ENCODE peak calls at places on chromosomes 4 and X, in nine cellular contexts. F, K, A, I, R, X, G, C and P are unnamed samples.

GRCh38 chr4:149291463-149291862 is 524.2 kb downstream of the IQCM start:
- DNase-seq in G (no peak), X (no peak), R (peak), K (peak), F (no peak), C (peak), I (no peak), A (peak), P (no peak)

GRCh38 chr4:43132010-43132582 is 239.6 kb downstream of the GRXCR1 start:
- DNase-seq in K (peak), A (peak), C (peak), F (peak), X (peak), I (peak), R (peak), G (no peak), P (peak)

GRCh38 chr4:34046580-34046979 is 2197.7 kb downstream of the ARAP2 start:
- DNase-seq in K (peak), I (no peak), G (peak), F (peak), C (no peak), A (peak), X (no peak), R (peak), P (peak)

GRCh38 chr4:54662123-54662522 is 4.4 kb downstream of the KIT start:
- DNase-seq in K (no peak), A (no peak), X (no peak), I (no peak), G (no peak), F (no peak), C (no peak), R (no peak), P (no peak)

GRCh38 chrX:103864886-103865534 is 33.0 kb upstream of the RAB9B start:
- DNase-seq in G (no peak), A (peak), F (no peak), R (no peak), K (peak), X (no peak), C (peak), I (no peak), P (no peak)

GRCh38 chrX:152926279-152926678 is 28.4 kb downstream of the ZNF185 start:
- DNase-seq in K (peak), A (peak), F (peak), G (no peak), I (peak), R (peak), C (no peak), X (no peak), P (peak)

GRCh38 chr4:121726642-121727268 is 30.0 kb upstream of the ANXA5 start:
- DNase-seq in R (peak), A (peak), G (peak), K (peak), I (peak), C (no peak), F (peak), X (peak), P (peak)

GRCh38 chr4:95377511-95377910 is 171.3 kb downstream of the UNC5C start:
- DNase-seq in R (no peak), I (no peak), C (no peak), A (no peak), G (no peak), X (no peak), F (no peak), K (no peak), P (no peak)

GRCh38 chrX:116204947-116205346 is 34.4 kb downstream of the AGTR2 start:
- DNase-seq in K (peak), F (peak), G (no peak), X (no peak), R (peak), A (peak), I (peak), C (no peak), P (no peak)

GRCh38 chr4:687975-688694 is 816 bp downstream of the SLC49A3 start:
- DNase-seq in A (no peak), X (no peak), K (peak), G (no peak), F (no peak), C (no peak), I (no peak), R (no peak), P (no peak)

GRCh38 chr4:180541678-180542077 is 1701.5 kb upstream of the TENM3 start:
- DNase-seq in K (no peak), X (no peak), I (no peak), A (no peak), F (no peak), G (no peak), C (no peak), R (no peak), P (no peak)

GRCh38 chr4:152579107-152579764 is 43.3 kb upstream of the FBXW7 start:
- DNase-seq in C (no peak), I (no peak), X (no peak), K (no peak), F (no peak), A (no peak), G (no peak), R (no peak), P (no peak)

GRCh38 chr4:24236532-24236931 is 346.7 kb upstream of the PPARGC1A start:
- DNase-seq in G (no peak), R (no peak), X (no peak), I (no peak), F (no peak), A (no peak), K (no peak), C (no peak), P (no peak)

GRCh38 chrX:129984196-129984962 is 1.9 kb downstream of the BCORL1 start:
- DNase-seq in G (no peak), K (no peak), X (no peak), C (peak), I (peak), F (peak), A (peak), R (no peak), P (no peak)

GRCh38 chr4:8410641-8411271 is 29.8 kb downstream of the ACOX3 start:
- DNase-seq in I (no peak), G (no peak), C (peak), K (peak), A (peak), F (peak), R (peak), X (no peak), P (no peak)

GRCh38 chr4:110988741-110989140 is 365.9 kb upstream of the PITX2 start:
- DNase-seq in A (no peak), I (no peak), C (no peak), X (no peak), K (no peak), G (no peak), F (no peak), R (no peak), P (no peak)
- H3K4me3 ChIP-seq in A (no peak), I (no peak), C (no peak), X (no peak), K (no peak), G (no peak), F (no peak), R (no peak), P (no peak)

DNA sequence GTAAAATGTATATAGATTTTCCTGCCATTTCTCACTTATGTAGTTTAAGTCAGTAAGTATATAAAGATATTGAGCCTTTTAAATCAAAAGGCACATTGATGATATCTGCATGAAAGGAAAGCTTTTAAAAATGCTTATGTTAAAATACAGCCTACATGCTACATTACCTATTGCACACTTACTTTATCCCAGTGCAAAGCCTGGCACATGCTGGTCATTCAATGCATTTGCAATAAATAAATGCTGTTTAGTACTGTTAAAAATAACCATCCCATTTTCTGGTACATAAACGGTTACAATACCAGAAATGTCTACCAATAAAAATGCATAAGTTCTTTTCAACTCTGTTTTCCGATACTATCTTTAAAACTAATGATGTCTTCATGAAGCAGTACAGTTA is 22.1 kb upstream of the SPATA4 start:
- DNase-seq in F (no peak), X (no peak), I (peak), C (no peak), A (no peak), R (no peak), G (no peak), K (no peak), P (no peak)
- TF ChIP-seq CTCF in F (no peak), X (peak), I (peak), C (no peak), A (no peak), R (no peak), G (no peak), K (no peak), P (no peak)

GRCh38 chrX:107672955-107673378 is 44.7 kb downstream of the PRPS1 start:
- DNase-seq in A (peak), K (peak), R (peak), X (no peak), I (peak), F (peak), C (peak), G (peak), P (no peak)
- H3K4me3 ChIP-seq in A (no peak), K (peak), R (no peak), X (no peak), I (peak), F (no peak), C (no peak), G (no peak), P (no peak)

GRCh38 chr4:56440983-56441382 is 4.9 kb downstream of the PAICS start:
- DNase-seq in A (no peak), R (no peak), C (no peak), I (no peak), F (no peak), X (no peak), G (no peak), K (no peak), P (no peak)

GRCh38 chr4:56434599-56435000 is 815 bp downstream of the PPAT start:
- DNase-seq in F (peak), C (no peak), X (no peak), I (no peak), R (peak), A (peak), K (no peak), G (no peak), P (no peak)

GRCh38 chr4:56433280-56433679 is 2.1 kb downstream of the PPAT start:
- DNase-seq in C (no peak), K (no peak), A (no peak), R (no peak), I (no peak), X (no peak), G (no peak), F (no peak), P (no peak)

GRCh38 chr4:56435001-56435747 is at the start of gene PPAT:
- DNase-seq in X (peak), C (peak), F (peak), I (peak), A (peak), G (peak), K (peak), R (peak), P (peak)

GRCh38 chr4:56435748-56436442 is at the start of gene PAICS:
- DNase-seq in G (peak), C (peak), R (peak), A (peak), K (peak), F (peak), I (peak), X (peak), P (peak)
- TF ChIP-seq CTCF in G (no peak), C (peak), R (no peak), A (no peak), K (no peak), F (no peak), I (no peak), X (no peak), P (no peak)